ENCODE peak calls at places on chromosomes 12 and 14, in seven cellular contexts. One of them, this sample, is unnamed.

GRCh38 chr14:21921453-21921852 is 247.8 kb upstream of the OR4E1 start:
- DNase-seq in tibial nerve: no peak
- DNase-seq in IMR-90: no peak
- DNase-seq in A549: no peak
- DNase-seq in prostate gland: no peak
- DNase-seq in ovary: no peak
- DNase-seq in sigmoid colon: no peak
- DNase-seq in this sample: no peak

GRCh38 chr14:60220084-60220483 is 28.9 kb upstream of the PPM1A start:
- DNase-seq in IMR-90: no peak
- DNase-seq in A549: no peak
- DNase-seq in tibial nerve: no peak
- DNase-seq in ovary: no peak
- DNase-seq in prostate gland: no peak
- DNase-seq in sigmoid colon: no peak
- DNase-seq in this sample: no peak

GRCh38 chr14:22471545-22472121 is 117.4 kb downstream of the DAD1 start:
- DNase-seq in prostate gland: peak
- DNase-seq in tibial nerve: no peak
- DNase-seq in ovary: peak
- DNase-seq in IMR-90: peak
- DNase-seq in sigmoid colon: no peak
- DNase-seq in A549: peak
- DNase-seq in this sample: peak

GRCh38 chr14:75578099-75578785 is at the start of gene FLVCR2:
- DNase-seq in IMR-90: peak
- DNase-seq in ovary: peak
- DNase-seq in tibial nerve: peak
- DNase-seq in A549: peak
- DNase-seq in prostate gland: peak
- DNase-seq in sigmoid colon: peak
- DNase-seq in this sample: peak

GRCh38 chr12:77847060-77847541 is 16.4 kb downstream of the NAV3 start:
- DNase-seq in IMR-90: peak
- DNase-seq in prostate gland: no peak
- DNase-seq in sigmoid colon: no peak
- DNase-seq in A549: no peak
- DNase-seq in tibial nerve: no peak
- DNase-seq in ovary: no peak
- DNase-seq in this sample: no peak

GRCh38 chr12:77571127-77571526 is 259.6 kb upstream of the NAV3 start:
- DNase-seq in IMR-90: peak
- DNase-seq in A549: no peak
- DNase-seq in ovary: no peak
- DNase-seq in tibial nerve: no peak
- DNase-seq in prostate gland: no peak
- DNase-seq in sigmoid colon: no peak
- DNase-seq in this sample: no peak

GRCh38 chr14:32905052-32905451 is 33.6 kb upstream of the NPAS3 start:
- DNase-seq in A549: no peak
- DNase-seq in prostate gland: no peak
- DNase-seq in ovary: no peak
- DNase-seq in IMR-90: no peak
- DNase-seq in sigmoid colon: no peak
- DNase-seq in tibial nerve: no peak
- DNase-seq in this sample: no peak

GRCh38 chr12:42156232-42156631 is 11.6 kb upstream of the GXYLT1 start:
- DNase-seq in tibial nerve: no peak
- DNase-seq in prostate gland: no peak
- DNase-seq in A549: peak
- DNase-seq in IMR-90: no peak
- DNase-seq in ovary: no peak
- DNase-seq in sigmoid colon: no peak
- DNase-seq in this sample: no peak

GRCh38 chr12:58668233-58668632 is 252.1 kb downstream of the LRIG3 start:
- DNase-seq in A549: no peak
- DNase-seq in prostate gland: no peak
- DNase-seq in IMR-90: no peak
- DNase-seq in ovary: no peak
- DNase-seq in sigmoid colon: no peak
- DNase-seq in tibial nerve: no peak
- DNase-seq in this sample: no peak

GRCh38 chr14:70366890-70367289 is 7.4 kb upstream of the COX16 start:
- DNase-seq in sigmoid colon: no peak
- DNase-seq in prostate gland: no peak
- DNase-seq in tibial nerve: no peak
- DNase-seq in ovary: no peak
- DNase-seq in IMR-90: no peak
- DNase-seq in A549: no peak
- DNase-seq in this sample: no peak

GRCh38 chr12:70033310-70033709 is 208.3 kb downstream of the MYRFL start:
- DNase-seq in IMR-90: no peak
- DNase-seq in prostate gland: no peak
- DNase-seq in A549: no peak
- DNase-seq in ovary: no peak
- DNase-seq in sigmoid colon: no peak
- DNase-seq in tibial nerve: no peak
- DNase-seq in this sample: no peak

GRCh38 chr14:96938946-96939345 is 141.8 kb downstream of the VRK1 start:
- DNase-seq in IMR-90: no peak
- DNase-seq in tibial nerve: no peak
- DNase-seq in ovary: no peak
- DNase-seq in A549: no peak
- DNase-seq in prostate gland: no peak
- DNase-seq in sigmoid colon: no peak
- DNase-seq in this sample: no peak

DNA sequence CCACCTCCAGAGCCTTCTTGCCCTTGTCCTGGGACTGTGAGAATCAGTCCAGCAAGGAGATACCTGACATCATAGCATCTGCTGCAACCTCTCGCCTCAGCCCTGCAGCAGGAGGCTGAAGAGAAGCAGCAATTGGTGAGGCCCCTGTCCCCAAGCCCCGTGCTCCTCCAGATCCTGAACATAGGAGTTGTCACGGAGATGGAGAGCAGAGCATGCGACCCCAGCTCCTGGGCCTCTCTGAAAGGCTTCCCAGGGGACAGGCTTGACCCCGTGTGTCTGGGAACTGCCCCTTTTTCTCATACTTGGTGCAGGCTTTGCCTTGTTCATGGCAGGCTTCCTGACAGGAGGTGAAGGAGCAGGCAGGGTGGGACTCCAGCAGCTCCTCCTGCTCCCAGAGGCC is 127.7 kb upstream of the PZP start:
- DNase-seq in ovary: no peak
- DNase-seq in IMR-90: no peak
- DNase-seq in A549: no peak
- DNase-seq in sigmoid colon: no peak
- DNase-seq in tibial nerve: no peak
- DNase-seq in prostate gland: no peak
- DNase-seq in this sample: no peak
- H3K27ac ChIP-seq in ovary: no peak
- H3K27ac ChIP-seq in IMR-90: no peak
- H3K27ac ChIP-seq in A549: no peak
- H3K27ac ChIP-seq in sigmoid colon: no peak
- H3K27ac ChIP-seq in tibial nerve: no peak
- H3K27ac ChIP-seq in prostate gland: no peak
- H3K27ac ChIP-seq in this sample: no peak

GRCh38 chr14:49768301-49769121 is 558 bp downstream of the KLHDC2 start:
- DNase-seq in IMR-90: peak
- DNase-seq in prostate gland: peak
- DNase-seq in A549: peak
- DNase-seq in tibial nerve: no peak
- DNase-seq in ovary: peak
- DNase-seq in sigmoid colon: peak
- DNase-seq in this sample: peak
- TF ChIP-seq POLR2A in IMR-90: no peak
- TF ChIP-seq POLR2A in prostate gland: peak
- TF ChIP-seq POLR2A in A549: peak
- TF ChIP-seq POLR2A in tibial nerve: no peak
- TF ChIP-seq POLR2A in ovary: no peak
- TF ChIP-seq POLR2A in sigmoid colon: peak
- TF ChIP-seq POLR2A in this sample: no peak

GRCh38 chr12:47007048-47007447 is 72.4 kb upstream of the PCED1B start:
- DNase-seq in sigmoid colon: no peak
- DNase-seq in prostate gland: no peak
- DNase-seq in IMR-90: no peak
- DNase-seq in A549: no peak
- DNase-seq in tibial nerve: no peak
- DNase-seq in ovary: no peak
- DNase-seq in this sample: no peak
- H3K27ac ChIP-seq in sigmoid colon: no peak
- H3K27ac ChIP-seq in prostate gland: no peak
- H3K27ac ChIP-seq in IMR-90: no peak
- H3K27ac ChIP-seq in A549: no peak
- H3K27ac ChIP-seq in tibial nerve: no peak
- H3K27ac ChIP-seq in ovary: no peak
- H3K27ac ChIP-seq in this sample: no peak

GRCh38 chr12:50400638-50401382 is at the start of gene LARP4:
- DNase-seq in ovary: peak
- DNase-seq in IMR-90: peak
- DNase-seq in prostate gland: peak
- DNase-seq in tibial nerve: peak
- DNase-seq in sigmoid colon: peak
- DNase-seq in A549: peak
- DNase-seq in this sample: peak
- TF ChIP-seq POLR2A in ovary: peak
- TF ChIP-seq POLR2A in IMR-90: peak
- TF ChIP-seq POLR2A in prostate gland: peak
- TF ChIP-seq POLR2A in tibial nerve: peak
- TF ChIP-seq POLR2A in sigmoid colon: peak
- TF ChIP-seq POLR2A in A549: peak
- TF ChIP-seq POLR2A in this sample: no peak

GRCh38 chr14:52891800-52892199 is 59.0 kb downstream of the FERMT2 start:
- DNase-seq in A549: no peak
- DNase-seq in sigmoid colon: no peak
- DNase-seq in ovary: no peak
- DNase-seq in IMR-90: no peak
- DNase-seq in prostate gland: no peak
- DNase-seq in tibial nerve: no peak
- DNase-seq in this sample: no peak

GRCh38 chr14:52883658-52884057 is 67.2 kb downstream of the FERMT2 start:
- DNase-seq in sigmoid colon: no peak
- DNase-seq in tibial nerve: no peak
- DNase-seq in prostate gland: no peak
- DNase-seq in A549: no peak
- DNase-seq in IMR-90: no peak
- DNase-seq in ovary: no peak
- DNase-seq in this sample: no peak

GRCh38 chr14:52885230-52885629 is 65.6 kb downstream of the FERMT2 start:
- DNase-seq in A549: no peak
- DNase-seq in ovary: no peak
- DNase-seq in tibial nerve: no peak
- DNase-seq in IMR-90: peak
- DNase-seq in prostate gland: no peak
- DNase-seq in sigmoid colon: no peak
- DNase-seq in this sample: no peak

GRCh38 chr14:52888159-52888558 is 62.7 kb downstream of the FERMT2 start:
- DNase-seq in prostate gland: no peak
- DNase-seq in IMR-90: no peak
- DNase-seq in A549: no peak
- DNase-seq in ovary: no peak
- DNase-seq in tibial nerve: no peak
- DNase-seq in sigmoid colon: no peak
- DNase-seq in this sample: no peak

DNA sequence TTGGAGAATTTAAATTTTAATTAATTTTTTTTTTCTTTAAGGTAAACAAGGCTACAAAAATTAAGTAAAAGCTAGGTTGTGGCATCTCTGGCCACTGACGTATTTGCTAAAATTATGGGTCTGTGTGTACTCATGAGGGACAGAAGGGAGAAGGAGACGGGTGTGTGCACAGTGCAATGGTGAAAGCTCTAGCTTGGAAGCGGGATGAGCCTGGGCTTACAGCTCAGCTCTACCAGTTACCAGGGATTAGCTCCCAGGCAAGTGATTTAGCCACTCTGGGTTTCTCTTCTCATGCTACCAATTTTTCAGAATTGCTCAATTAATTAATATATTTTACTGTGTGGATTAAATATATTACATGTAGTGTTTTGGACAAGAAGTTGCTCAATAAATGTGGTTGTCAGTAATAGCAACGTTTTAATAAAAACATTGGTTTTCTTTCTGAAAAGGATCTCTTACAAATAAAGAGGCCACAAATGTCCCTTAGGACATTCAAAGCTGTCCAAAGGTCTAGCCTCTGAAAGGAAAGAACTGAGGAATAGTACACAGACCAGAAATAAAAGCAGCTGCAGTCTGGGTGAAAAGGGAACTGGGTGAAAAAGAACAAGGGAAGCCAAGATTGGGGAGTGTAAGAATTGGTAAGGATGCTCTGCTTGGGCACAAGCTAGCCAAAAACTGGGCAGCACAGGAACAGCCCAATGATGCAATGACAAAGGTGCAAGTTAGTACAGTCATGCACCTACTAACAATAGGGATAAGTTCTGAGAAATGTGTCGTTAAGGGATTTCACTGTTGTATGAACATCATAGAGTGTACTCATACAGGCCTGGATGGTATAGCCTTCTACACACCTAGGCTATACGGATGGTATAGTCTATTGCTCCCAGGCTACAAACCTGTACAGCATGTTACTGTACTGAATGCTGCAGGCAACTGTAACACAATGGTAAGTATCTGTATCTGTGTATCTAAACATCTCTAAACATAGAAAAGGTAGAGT is 61.7 kb downstream of the FERMT2 start:
- DNase-seq in A549: no peak
- DNase-seq in IMR-90: no peak
- DNase-seq in prostate gland: no peak
- DNase-seq in ovary: no peak
- DNase-seq in tibial nerve: no peak
- DNase-seq in sigmoid colon: no peak
- DNase-seq in this sample: no peak
- H3K27ac ChIP-seq in A549: no peak
- H3K27ac ChIP-seq in IMR-90: peak
- H3K27ac ChIP-seq in prostate gland: no peak
- H3K27ac ChIP-seq in ovary: no peak
- H3K27ac ChIP-seq in tibial nerve: no peak
- H3K27ac ChIP-seq in sigmoid colon: no peak
- H3K27ac ChIP-seq in this sample: no peak

GRCh38 chr14:63545431-63545830 is 2.3 kb upstream of the PPP2R5E start:
- DNase-seq in prostate gland: no peak
- DNase-seq in A549: no peak
- DNase-seq in sigmoid colon: no peak
- DNase-seq in IMR-90: no peak
- DNase-seq in tibial nerve: no peak
- DNase-seq in ovary: no peak
- DNase-seq in this sample: no peak

GRCh38 chr14:63543826-63544320 is 696 bp upstream of the PPP2R5E start:
- DNase-seq in A549: no peak
- DNase-seq in IMR-90: no peak
- DNase-seq in tibial nerve: no peak
- DNase-seq in ovary: no peak
- DNase-seq in sigmoid colon: no peak
- DNase-seq in prostate gland: peak
- DNase-seq in this sample: no peak

GRCh38 chr14:63544641-63545234 is 1.6 kb upstream of the PPP2R5E start:
- DNase-seq in IMR-90: peak
- DNase-seq in tibial nerve: no peak
- DNase-seq in A549: peak
- DNase-seq in sigmoid colon: no peak
- DNase-seq in ovary: no peak
- DNase-seq in prostate gland: no peak
- DNase-seq in this sample: no peak

GRCh38 chr14:63542231-63542999 is 762 bp downstream of the PPP2R5E start:
- DNase-seq in IMR-90: no peak
- DNase-seq in prostate gland: peak
- DNase-seq in ovary: no peak
- DNase-seq in sigmoid colon: no peak
- DNase-seq in A549: no peak
- DNase-seq in tibial nerve: no peak
- DNase-seq in this sample: no peak

GRCh38 chr14:63543000-63543825 is at the start of gene PPP2R5E:
- DNase-seq in IMR-90: peak
- DNase-seq in A549: peak
- DNase-seq in sigmoid colon: peak
- DNase-seq in tibial nerve: peak
- DNase-seq in prostate gland: peak
- DNase-seq in ovary: peak
- DNase-seq in this sample: peak
- TF ChIP-seq POLR2A in IMR-90: peak
- TF ChIP-seq POLR2A in A549: peak
- TF ChIP-seq POLR2A in sigmoid colon: peak
- TF ChIP-seq POLR2A in tibial nerve: peak
- TF ChIP-seq POLR2A in prostate gland: peak
- TF ChIP-seq POLR2A in ovary: peak
- TF ChIP-seq POLR2A in this sample: peak

This sample was measured in upper lobe of left lung.